ENCODE peak calls at places on chromosomes 6 and 20, in nine cellular contexts. O, K, I, T, M, Y, X, Z and L are unnamed samples.

GRCh38 chr6:154440022-154440421 is 70.5 kb downstream of the CNKSR3 start:
- DNase-seq in I (no peak), M (no peak), O (no peak), T (no peak), K (no peak), Z (no peak), X (no peak), Y (no peak), L (no peak)

GRCh38 chr20:46047821-46048220 is 18.8 kb downstream of the SLC12A5 start:
- DNase-seq in O (no peak), M (no peak), X (no peak), T (no peak), K (no peak), Y (no peak), Z (no peak), I (no peak), L (no peak)

GRCh38 chr20:1150218-1150617 is 31.8 kb downstream of the PSMF1 start:
- DNase-seq in I (peak), M (no peak), O (no peak), T (no peak), K (peak), X (no peak), Y (no peak), Z (no peak), L (no peak)

GRCh38 chr20:59835448-59836395 is 97.7 kb downstream of the SYCP2 start:
- DNase-seq in X (no peak), I (peak), Z (peak), M (no peak), K (peak), O (no peak), T (peak), Y (no peak), L (peak)

GRCh38 chr6:71406871-71407860 is 118.6 kb downstream of the OGFRL1 start:
- DNase-seq in Z (no peak), T (no peak), M (no peak), O (no peak), Y (no peak), K (no peak), I (no peak), X (no peak), L (no peak)

GRCh38 chr6:21359926-21360325 is 233.6 kb upstream of the SOX4 start:
- DNase-seq in O (no peak), Y (no peak), M (no peak), I (no peak), K (no peak), T (no peak), X (no peak), Z (no peak), L (no peak)

GRCh38 chr20:17936791-17937687 is 31.6 kb downstream of the SNX5 start:
- DNase-seq in I (peak), Z (peak), M (no peak), O (peak), T (no peak), Y (no peak), X (no peak), K (peak), L (peak)

GRCh38 chr6:144434308-144434990 is 149.3 kb downstream of the UTRN start:
- DNase-seq in Z (no peak), K (peak), I (peak), M (peak), O (peak), T (no peak), Y (no peak), X (no peak), L (no peak)

GRCh38 chr6:18395851-18396187 is 8.7 kb downstream of the RNF144B start:
- DNase-seq in I (peak), X (no peak), K (no peak), O (no peak), Y (no peak), M (no peak), T (no peak), Z (no peak), L (no peak)

DNA sequence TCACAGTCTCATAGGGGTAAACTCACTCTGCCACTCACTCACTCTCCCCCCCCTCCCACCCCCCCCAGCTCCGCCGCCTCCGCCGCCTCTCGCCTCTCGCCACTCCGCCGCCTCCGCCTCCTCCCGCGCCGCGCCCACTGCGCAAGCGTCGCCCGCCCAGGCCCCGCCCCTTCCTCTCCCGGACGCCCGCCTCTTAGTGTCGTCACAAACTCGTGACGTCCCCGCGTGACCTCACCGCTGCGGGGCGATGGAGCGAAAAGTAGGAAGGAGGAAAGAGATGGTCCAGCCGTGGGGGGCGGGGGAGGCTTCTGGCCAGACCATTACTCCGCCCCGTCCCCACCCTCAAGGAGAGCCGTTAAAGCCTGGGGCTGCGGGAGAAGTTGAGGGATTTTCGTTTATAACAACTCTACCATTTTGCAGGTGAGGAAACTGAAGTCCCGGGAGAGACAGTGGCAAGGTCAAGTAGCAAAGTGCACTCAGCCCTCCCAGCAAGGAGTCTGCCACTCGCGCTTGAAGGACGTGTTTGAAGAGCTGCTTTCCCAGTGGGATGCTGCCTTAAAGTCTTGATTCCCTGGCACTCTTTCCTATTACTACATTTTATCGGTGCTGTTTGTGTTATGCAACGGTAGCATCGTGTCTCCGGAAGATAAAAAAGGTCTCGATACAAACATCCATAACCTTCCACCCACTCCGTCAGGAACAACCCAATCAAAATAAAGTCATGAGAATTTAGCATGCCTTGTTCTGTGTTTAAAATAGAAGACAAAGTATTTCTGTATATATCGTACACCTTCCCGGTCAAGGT is at the start of gene ILRUN:
- DNase-seq in Y (peak), X (peak), O (peak), K (peak), Z (peak), I (peak), T (peak), M (no peak), L (peak)
- TF ChIP-seq CTCF in Y (no peak), X (no peak), O (no peak), K (no peak), Z (no peak), I (no peak), T (no peak), M (no peak), L (no peak)

GRCh38 chr6:27562027-27562410 is 89.1 kb upstream of the ZNF184 start:
- DNase-seq in M (no peak), K (no peak), T (peak), I (no peak), X (no peak), Y (no peak), Z (no peak), O (no peak), L (no peak)

GRCh38 chr6:27568226-27568889 is 95.5 kb upstream of the ZNF184 start:
- DNase-seq in X (no peak), O (no peak), M (no peak), Z (no peak), T (no peak), K (no peak), Y (no peak), I (no peak), L (no peak)

GRCh38 chr6:27565839-27566779 is 93.2 kb upstream of the ZNF184 start:
- DNase-seq in K (no peak), X (no peak), Y (peak), O (no peak), M (no peak), Z (no peak), I (no peak), T (peak), L (no peak)
- TF ChIP-seq CTCF in K (no peak), X (no peak), Y (no peak), O (no peak), M (peak), Z (no peak), I (no peak), T (peak), L (no peak)

DNA sequence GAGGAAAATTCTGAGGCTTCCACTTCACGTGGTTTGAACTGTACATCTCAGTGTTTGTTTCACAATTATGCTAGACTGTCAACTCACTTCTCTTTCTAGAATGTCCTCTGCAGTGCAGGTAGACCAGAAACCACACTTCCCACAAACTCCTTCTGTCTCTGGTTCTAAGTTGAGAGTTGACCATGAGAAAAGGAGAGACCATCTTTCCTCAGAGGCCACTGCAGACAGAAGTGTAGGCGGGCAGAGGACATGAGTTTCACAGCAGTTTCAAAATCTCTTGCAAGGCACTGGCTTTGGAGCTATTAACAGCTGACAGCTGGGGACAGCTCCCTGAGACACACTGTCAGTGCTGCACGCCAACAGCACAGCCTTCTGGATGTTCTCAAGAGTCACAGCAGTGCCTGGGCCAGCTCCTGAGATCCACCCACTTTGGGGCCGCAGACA is 55.4 kb upstream of the MOXD1 start:
- DNase-seq in O (no peak), Y (peak), K (peak), I (no peak), Z (peak), X (no peak), T (peak), M (no peak), L (no peak)
- TF ChIP-seq CTCF in O (no peak), Y (peak), K (no peak), I (no peak), Z (no peak), X (no peak), T (peak), M (peak), L (no peak)

DNA sequence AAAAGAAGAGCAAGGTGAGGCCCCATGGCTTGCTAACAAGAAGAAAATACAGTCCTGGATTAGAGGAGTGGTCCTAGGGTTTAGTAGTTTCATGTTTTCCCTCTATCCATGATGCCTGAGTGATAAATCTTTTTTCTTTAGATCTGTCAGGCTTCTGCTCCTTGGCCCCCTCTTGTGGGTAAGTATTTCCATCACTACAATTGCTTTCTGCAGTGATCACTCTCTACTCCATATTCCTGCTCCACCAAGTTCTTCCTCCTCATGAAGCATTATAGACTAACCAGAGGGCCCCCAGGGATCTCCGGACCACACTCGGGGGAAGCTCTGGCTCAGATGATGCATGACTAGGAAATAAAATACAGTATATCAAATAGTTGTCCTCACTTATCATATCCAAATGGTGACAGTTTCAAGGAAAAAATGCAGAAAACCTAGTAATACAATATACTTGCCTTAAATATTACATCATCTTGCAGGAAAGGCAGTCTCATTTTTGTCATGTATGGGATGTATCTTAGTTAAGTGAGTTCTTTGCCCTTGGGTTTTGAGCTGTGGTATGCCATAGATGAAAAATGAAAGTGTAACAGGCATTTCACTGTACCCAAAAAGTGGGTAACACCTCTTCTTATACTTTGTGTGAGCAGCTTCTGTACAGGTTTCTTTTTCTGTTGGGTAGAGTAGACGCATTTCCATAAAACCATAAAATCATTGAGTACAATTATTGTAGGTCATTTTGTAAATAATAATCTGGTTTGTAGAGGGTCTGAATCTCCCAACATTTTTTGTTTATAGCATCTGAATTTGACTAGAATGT is 200.9 kb upstream of the EYA4 start:
- DNase-seq in T (peak), K (peak), I (peak), X (no peak), M (no peak), O (no peak), Y (peak), Z (no peak), L (no peak)
- TF ChIP-seq CTCF in T (peak), K (peak), I (peak), X (no peak), M (peak), O (peak), Y (peak), Z (no peak), L (peak)

GRCh38 chr20:6530916-6531315 is 236.6 kb upstream of the BMP2 start:
- DNase-seq in X (no peak), I (no peak), K (no peak), O (no peak), T (no peak), M (no peak), Z (no peak), Y (no peak), L (no peak)

GRCh38 chr20:6530254-6530653 is 237.2 kb upstream of the BMP2 start:
- DNase-seq in Z (no peak), I (no peak), T (no peak), K (no peak), Y (no peak), O (no peak), X (no peak), M (no peak), L (no peak)

GRCh38 chr20:6524305-6524704 is 243.2 kb upstream of the BMP2 start:
- DNase-seq in Z (no peak), O (no peak), M (no peak), X (no peak), K (no peak), I (no peak), T (no peak), Y (no peak), L (no peak)

DNA sequence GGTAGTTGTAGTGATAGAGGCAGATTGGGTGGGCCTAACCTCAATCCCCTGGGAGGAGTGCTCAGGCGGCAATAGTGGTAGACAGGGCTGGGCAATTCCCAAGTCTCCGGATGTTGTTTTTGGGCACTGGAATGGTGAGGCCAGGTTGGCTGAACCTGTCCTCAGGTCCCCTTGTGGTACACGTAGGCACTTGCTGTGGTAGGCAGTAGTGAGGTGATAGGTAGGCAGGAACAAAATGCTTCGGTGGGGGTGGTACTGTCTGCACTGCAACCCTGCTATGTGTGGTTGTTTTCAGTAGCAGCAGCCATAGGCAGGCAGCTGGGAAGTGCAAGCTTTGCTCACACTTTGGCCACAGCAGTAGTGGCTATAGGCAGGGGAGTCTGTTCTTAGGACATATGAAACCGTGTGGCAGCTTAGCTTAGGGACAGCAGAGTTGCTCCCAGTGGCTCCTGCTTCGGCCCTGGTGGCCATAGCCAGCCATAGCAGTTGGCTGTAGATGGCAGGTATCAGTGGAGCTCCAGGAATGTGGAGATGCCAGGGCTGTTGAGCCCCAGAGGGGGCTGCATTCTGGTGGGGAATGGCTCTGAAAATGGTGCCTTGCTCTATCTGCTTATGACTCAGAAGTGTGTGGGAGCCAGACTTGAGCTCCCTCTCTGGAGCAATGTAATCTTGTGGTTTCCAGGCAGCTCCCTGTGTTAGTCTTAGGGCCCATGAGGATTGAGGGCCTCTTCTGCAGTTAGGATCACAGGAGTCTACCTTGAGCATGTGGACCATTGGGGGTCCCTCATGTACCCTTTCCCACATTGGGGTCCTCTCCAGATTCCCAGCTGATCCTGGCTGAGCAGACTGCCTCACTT is 241.8 kb upstream of the BMP2 start:
- DNase-seq in I (no peak), Y (no peak), T (no peak), O (no peak), X (no peak), Z (no peak), K (peak), M (no peak), L (no peak)
- TF ChIP-seq CTCF in I (no peak), Y (no peak), T (no peak), O (peak), X (no peak), Z (no peak), K (peak), M (peak), L (no peak)

GRCh38 chr20:32595143-32595542 is 10.0 kb upstream of the NOL4L start:
- DNase-seq in O (no peak), M (no peak), X (no peak), T (no peak), Y (no peak), I (no peak), Z (no peak), K (no peak), L (no peak)
- TF ChIP-seq CTCF in O (no peak), M (no peak), X (no peak), T (no peak), Y (no peak), I (no peak), Z (no peak), K (no peak), L (no peak)

GRCh38 chr20:21808863-21809664 is 103.6 kb downstream of the PAX1 start:
- DNase-seq in X (no peak), T (peak), Y (peak), O (no peak), Z (peak), I (peak), M (no peak), K (no peak), L (no peak)
- TF ChIP-seq CTCF in X (peak), T (peak), Y (peak), O (no peak), Z (peak), I (peak), M (peak), K (peak), L (peak)

GRCh38 chr20:48949304-48950170 is 28.0 kb downstream of the ARFGEF2 start:
- DNase-seq in O (no peak), Z (peak), T (no peak), X (no peak), K (no peak), M (no peak), Y (no peak), I (no peak), L (no peak)
- TF ChIP-seq CTCF in O (no peak), Z (no peak), T (no peak), X (no peak), K (peak), M (peak), Y (peak), I (no peak), L (no peak)

GRCh38 chr6:46103437-46103836 is 26.4 kb upstream of the ENPP4 start:
- DNase-seq in I (no peak), O (no peak), M (no peak), X (no peak), Z (no peak), K (peak), Y (no peak), T (no peak), L (no peak)
- TF ChIP-seq CTCF in I (no peak), O (no peak), M (peak), X (no peak), Z (no peak), K (no peak), Y (peak), T (no peak), L (no peak)

DNA sequence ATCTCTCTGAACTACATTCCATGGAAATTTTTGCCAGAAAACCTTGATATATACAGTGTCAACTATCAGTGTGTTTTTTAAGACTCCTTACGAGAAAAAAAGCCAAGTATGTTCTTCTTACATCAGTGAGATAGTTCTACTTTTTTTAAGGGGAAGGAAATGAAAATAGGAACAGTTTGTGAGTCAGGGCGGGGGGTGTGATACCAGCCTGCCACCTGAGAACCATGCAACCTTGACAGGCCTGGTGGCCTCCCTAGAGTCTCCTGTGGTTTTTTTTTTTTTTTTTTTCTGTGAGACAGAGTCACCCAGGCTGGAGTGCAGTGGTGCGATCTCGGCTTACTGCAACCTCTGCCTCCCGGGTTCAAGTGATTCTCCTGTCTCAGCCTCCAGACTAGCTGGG is 96.3 kb upstream of the GCM1 start:
- DNase-seq in T (peak), O (no peak), I (no peak), Y (peak), K (no peak), M (no peak), X (no peak), Z (peak), L (no peak)
- TF ChIP-seq CTCF in T (no peak), O (no peak), I (no peak), Y (no peak), K (no peak), M (no peak), X (no peak), Z (no peak), L (no peak)